ENCODE peak calls at places on chromosomes 1 and 21, in four cellular contexts. One of them, this sample, is unnamed. For H3K27me3 and H3K4me1, the result is how much of the 10 kb centered on the place peaks cover.

GRCh38 chr1:89719502-89720306 is 86.8 kb downstream of the LRRC8C start:
- DNase-seq in heart left ventricle: no peak
- DNase-seq in A673: peak
- DNase-seq in ovary: no peak
- DNase-seq in this sample: no peak

GRCh38 chr1:166391677-166392076 is 224.9 kb upstream of the FAM78B start:
- DNase-seq in ovary: no peak
- DNase-seq in A673: peak
- DNase-seq in heart left ventricle: no peak
- DNase-seq in this sample: no peak

GRCh38 chr1:35555601-35556477 is 1.4 kb downstream of the KIAA0319L start:
- DNase-seq in heart left ventricle: no peak
- DNase-seq in ovary: no peak
- DNase-seq in A673: no peak
- DNase-seq in this sample: no peak

GRCh38 chr1:70361727-70362413 is 7.3 kb upstream of the ANKRD13C start:
- DNase-seq in ovary: no peak
- DNase-seq in A673: peak
- DNase-seq in heart left ventricle: no peak
- DNase-seq in this sample: no peak

GRCh38 chr1:53331446-53332187 is 3.7 kb upstream of the LRP8 start:
- DNase-seq in heart left ventricle: no peak
- DNase-seq in ovary: peak
- DNase-seq in A673: no peak
- DNase-seq in this sample: peak

GRCh38 chr1:4044967-4045366 is 144.9 kb upstream of the C1orf174 start:
- DNase-seq in A673: no peak
- DNase-seq in heart left ventricle: no peak
- DNase-seq in ovary: no peak
- DNase-seq in this sample: no peak

GRCh38 chr1:198157847-198158765 is 1.3 kb downstream of the NEK7 start:
- DNase-seq in A673: peak
- DNase-seq in heart left ventricle: no peak
- DNase-seq in ovary: peak
- DNase-seq in this sample: no peak

GRCh38 chr1:90027281-90027680 is 32.4 kb downstream of the ZNF326 start:
- DNase-seq in heart left ventricle: no peak
- DNase-seq in A673: no peak
- DNase-seq in ovary: no peak
- DNase-seq in this sample: no peak

GRCh38 chr21:39037807-39038405 is 145.3 kb downstream of the PSMG1 start:
- DNase-seq in ovary: no peak
- DNase-seq in A673: no peak
- DNase-seq in heart left ventricle: no peak
- DNase-seq in this sample: no peak

GRCh38 chr1:29389533-29390041 is 153.3 kb downstream of the PTPRU start:
- DNase-seq in ovary: no peak
- DNase-seq in A673: no peak
- DNase-seq in heart left ventricle: no peak
- DNase-seq in this sample: no peak
- H3K27me3 ChIP-seq in ovary: under half
- H3K27me3 ChIP-seq in A673: under half
- H3K27me3 ChIP-seq in heart left ventricle: under half
- H3K27me3 ChIP-seq in this sample: under half

GRCh38 chr1:12142141-12142823 is 24.5 kb upstream of the TNFRSF1B start:
- DNase-seq in ovary: no peak
- DNase-seq in heart left ventricle: peak
- DNase-seq in A673: no peak
- DNase-seq in this sample: no peak
- H3K27ac ChIP-seq in ovary: no peak
- H3K27ac ChIP-seq in heart left ventricle: peak
- H3K27ac ChIP-seq in A673: no peak
- H3K27ac ChIP-seq in this sample: no peak

GRCh38 chr1:234965128-234965527 is 163.5 kb downstream of the TOMM20 start:
- DNase-seq in ovary: no peak
- DNase-seq in A673: no peak
- DNase-seq in heart left ventricle: no peak
- DNase-seq in this sample: no peak

GRCh38 chr1:234969011-234969441 is 159.6 kb downstream of the TOMM20 start:
- DNase-seq in heart left ventricle: no peak
- DNase-seq in A673: no peak
- DNase-seq in ovary: no peak
- DNase-seq in this sample: no peak

GRCh38 chr1:234969630-234970370 is 158.8 kb downstream of the TOMM20 start:
- DNase-seq in A673: peak
- DNase-seq in ovary: peak
- DNase-seq in heart left ventricle: peak
- DNase-seq in this sample: peak

GRCh38 chr1:234968470-234968869 is 160.2 kb downstream of the TOMM20 start:
- DNase-seq in A673: no peak
- DNase-seq in heart left ventricle: no peak
- DNase-seq in ovary: no peak
- DNase-seq in this sample: no peak

DNA sequence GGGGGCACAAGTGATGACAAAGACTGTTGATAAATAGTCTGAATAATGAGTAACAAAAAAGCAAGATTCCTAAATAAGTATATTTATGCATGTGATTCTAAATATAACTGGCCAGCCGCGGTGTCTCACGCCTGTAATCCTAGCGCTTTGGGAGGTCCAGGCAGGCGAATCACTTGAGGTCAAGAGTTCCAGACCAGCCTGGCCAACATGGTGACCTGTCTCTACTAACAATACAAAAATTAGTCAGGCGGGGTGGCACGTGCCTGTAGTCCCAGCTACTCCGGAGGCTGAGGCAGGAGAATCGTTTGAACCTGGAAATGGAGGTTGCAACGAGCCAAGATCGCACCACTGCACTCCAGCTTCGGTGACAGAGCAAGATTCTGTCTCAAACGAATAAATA is 161.5 kb downstream of the TOMM20 start:
- DNase-seq in heart left ventricle: no peak
- DNase-seq in A673: no peak
- DNase-seq in ovary: no peak
- DNase-seq in this sample: peak
- H3K4me1 ChIP-seq in heart left ventricle: under half
- H3K4me1 ChIP-seq in A673: under half
- H3K4me1 ChIP-seq in ovary: under half
- H3K4me1 ChIP-seq in this sample: under half

GRCh38 chr1:23430803-23431202 is 6.3 kb upstream of the TCEA3 start:
- DNase-seq in A673: no peak
- DNase-seq in ovary: no peak
- DNase-seq in heart left ventricle: no peak
- DNase-seq in this sample: no peak
- H3K27me3 ChIP-seq in A673: under half
- H3K27me3 ChIP-seq in ovary: under half
- H3K27me3 ChIP-seq in heart left ventricle: under half
- H3K27me3 ChIP-seq in this sample: under half

GRCh38 chr1:61639937-61640336 is 85.0 kb downstream of the TM2D1 start:
- DNase-seq in heart left ventricle: no peak
- DNase-seq in ovary: no peak
- DNase-seq in A673: no peak
- DNase-seq in this sample: no peak
- H3K27ac ChIP-seq in heart left ventricle: peak
- H3K27ac ChIP-seq in ovary: no peak
- H3K27ac ChIP-seq in A673: no peak
- H3K27ac ChIP-seq in this sample: no peak

DNA sequence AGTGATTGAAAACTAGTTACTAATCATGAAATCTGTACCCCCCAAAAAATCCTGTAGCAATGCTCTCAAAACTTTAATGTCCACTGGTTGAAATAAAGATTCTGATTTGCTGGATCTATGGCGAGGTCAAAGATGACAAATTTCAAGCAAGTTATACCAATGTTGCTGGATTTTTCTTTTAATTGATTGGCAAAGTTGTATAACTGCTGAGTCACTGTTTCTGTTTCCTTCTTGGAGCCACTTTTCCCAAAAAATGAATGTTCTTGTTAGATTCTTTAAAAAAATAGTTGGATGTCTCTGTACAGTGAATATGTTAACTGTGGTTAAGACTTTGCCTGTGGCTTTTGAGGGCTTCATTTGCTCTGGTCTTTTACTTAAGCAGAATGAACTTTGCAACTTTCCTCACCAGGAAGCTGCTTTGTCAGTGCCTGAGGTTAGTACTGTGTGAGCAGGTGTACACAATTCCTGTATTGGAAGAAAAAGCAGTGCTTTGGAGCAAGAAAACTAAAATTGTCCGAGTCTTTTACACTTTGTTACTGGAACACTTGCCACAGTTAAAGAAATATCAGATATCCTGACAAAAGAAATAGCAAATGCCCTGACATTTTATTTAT is 1211.9 kb downstream of the MRPL39 start:
- DNase-seq in ovary: no peak
- DNase-seq in A673: no peak
- DNase-seq in heart left ventricle: no peak
- DNase-seq in this sample: no peak
- H3K4me1 ChIP-seq in ovary: under half
- H3K4me1 ChIP-seq in A673: under half
- H3K4me1 ChIP-seq in heart left ventricle: under half
- H3K4me1 ChIP-seq in this sample: under half

DNA sequence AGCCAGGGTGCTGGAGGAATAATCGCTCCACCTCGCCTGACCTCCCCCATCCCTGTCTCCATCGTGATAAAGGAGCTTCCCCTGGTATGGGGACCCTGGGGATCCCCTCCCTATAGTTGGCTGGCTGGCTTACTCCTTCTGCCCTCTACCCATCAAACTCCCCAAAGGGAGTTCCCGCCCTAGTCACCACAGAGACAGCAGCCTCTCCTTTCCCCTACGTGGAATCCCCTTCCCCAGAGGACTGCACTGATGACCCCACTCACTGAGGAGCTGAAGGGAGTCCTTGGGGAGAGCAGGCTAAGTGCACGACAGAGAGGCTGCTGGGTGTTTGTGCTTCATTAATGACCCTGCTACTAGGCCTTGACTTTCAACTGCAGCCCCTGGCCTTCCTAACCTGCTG is 1.9 kb downstream of the CADM3 start:
- DNase-seq in A673: no peak
- DNase-seq in heart left ventricle: no peak
- DNase-seq in ovary: no peak
- DNase-seq in this sample: no peak
- H3K27me3 ChIP-seq in A673: half or more
- H3K27me3 ChIP-seq in heart left ventricle: under half
- H3K27me3 ChIP-seq in ovary: under half
- H3K27me3 ChIP-seq in this sample: under half

DNA sequence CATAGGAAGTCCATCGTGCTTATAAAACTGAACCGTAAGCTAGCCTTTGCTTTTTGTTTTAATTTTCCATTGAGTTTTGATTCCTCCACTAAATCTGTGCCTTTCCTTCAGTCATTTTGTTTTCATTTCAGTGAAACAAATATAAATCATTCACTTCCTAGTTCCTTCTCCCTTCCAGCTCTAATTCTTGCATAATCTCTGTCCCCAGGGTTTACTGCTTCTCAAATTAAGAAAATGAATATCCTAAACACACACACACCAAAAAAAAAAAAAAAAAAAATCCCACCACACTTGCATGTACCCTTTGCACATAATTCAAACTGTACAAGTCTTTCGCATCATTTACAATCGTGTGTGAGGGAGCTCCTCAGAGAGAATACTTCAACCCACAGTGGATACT is 6.8 kb downstream of the KCNH1 start:
- DNase-seq in A673: no peak
- DNase-seq in heart left ventricle: no peak
- DNase-seq in ovary: no peak
- DNase-seq in this sample: no peak
- H3K27ac ChIP-seq in A673: no peak
- H3K27ac ChIP-seq in heart left ventricle: no peak
- H3K27ac ChIP-seq in ovary: no peak
- H3K27ac ChIP-seq in this sample: no peak

GRCh38 chr1:26767714-26768113 is 20.0 kb upstream of the PIGV start:
- DNase-seq in A673: no peak
- DNase-seq in ovary: no peak
- DNase-seq in heart left ventricle: no peak
- DNase-seq in this sample: no peak
- H3K4me1 ChIP-seq in A673: under half
- H3K4me1 ChIP-seq in ovary: under half
- H3K4me1 ChIP-seq in heart left ventricle: under half
- H3K4me1 ChIP-seq in this sample: under half

This sample was measured in right lobe of liver.